ENCODE peak calls at places on chromosomes 13 and 19, in four cellular contexts. W is IMR-90, V is H9, E is neuronal stem cell. Z is an unnamed sample.

GRCh38 chr19:55858401-55858800 is 22.1 kb downstream of the NLRP4 start:
- DNase-seq in W (no peak), V (no peak), E (no peak), Z (no peak)

GRCh38 chr13:24381539-24382265 is 72.3 kb downstream of the C1QTNF9 start:
- DNase-seq in W (peak; percentile 39), V (no peak), E (no peak), Z (no peak)

GRCh38 chr13:22001336-22001735 is 330.5 kb downstream of the FGF9 start:
- DNase-seq in W (no peak), V (no peak), E (no peak), Z (no peak)

GRCh38 chr19:40005670-40006272 is 8.9 kb downstream of the ZNF546 start:
- DNase-seq in W (no peak), V (no peak), E (no peak), Z (no peak)

GRCh38 chr13:24264976-24265375 is 44.4 kb upstream of the C1QTNF9 start:
- DNase-seq in W (no peak), V (no peak), E (no peak), Z (no peak)

GRCh38 chr19:13260883-13261653 is 110.9 kb downstream of the IER2 start:
- DNase-seq in W (peak; percentile 93), V (no peak), E (no peak), Z (peak; percentile 98)

GRCh38 chr19:6357995-6358394 is 3.3 kb upstream of the CLPP start:
- DNase-seq in W (no peak), V (no peak), E (no peak), Z (peak; percentile 44)

GRCh38 chr19:13797870-13798269 is 2.6 kb downstream of the ZSWIM4 start:
- DNase-seq in W (peak; percentile 71), V (no peak), E (no peak), Z (peak; percentile 87)

GRCh38 chr19:48443262-48443661 is 2.5 kb upstream of the GRWD1 start:
- DNase-seq in W (no peak), V (no peak), E (no peak), Z (peak; percentile 93)

GRCh38 chr13:42807236-42807635 is 25.9 kb downstream of the FAM216B start:
- DNase-seq in W (peak; percentile 20), V (no peak), E (no peak), Z (no peak)

GRCh38 chr19:39540333-39540673 is 342 bp upstream of the EID2 start:
- DNase-seq in W (no peak), V (no peak), E (no peak), Z (no peak)

GRCh38 chr19:53868091-53868891 is 608 bp downstream of the MYADM start:
- DNase-seq in W (peak; percentile 42), V (peak; percentile 66), E (no peak), Z (peak; percentile 95)

GRCh38 chr19:33998302-33998701 is 174.0 kb upstream of the LSM14A start:
- DNase-seq in W (no peak), V (no peak), E (no peak), Z (no peak)

GRCh38 chr13:22235285-22235949 is 564.5 kb downstream of the FGF9 start:
- DNase-seq in W (peak; percentile 4), V (peak; percentile 57), E (no peak), Z (no peak)

GRCh38 chr19:11482384-11483050 is 1.7 kb upstream of the ELAVL3 start:
- DNase-seq in W (peak; percentile 72), V (peak; percentile 89), E (peak; percentile 67), Z (peak; percentile 100)

GRCh38 chr19:33429891-33430673 is 56.6 kb downstream of the CEBPG start:
- DNase-seq in W (no peak), V (no peak), E (no peak), Z (peak; percentile 58)

GRCh38 chr13:45464141-45464686 is 525 bp upstream of the COG3 start:
- DNase-seq in W (no peak), V (no peak), E (no peak), Z (no peak)

GRCh38 chr13:88068975-88069374 is 397.8 kb downstream of the SLITRK5 start:
- DNase-seq in W (no peak), V (peak; percentile 82), E (no peak), Z (no peak)

GRCh38 chr19:22601906-22602630 is 32.1 kb upstream of the ZNF492 start:
- DNase-seq in W (no peak), V (no peak), E (no peak), Z (peak; percentile 25)

GRCh38 chr13:22505489-22505888 is 675.3 kb upstream of the SGCG start:
- DNase-seq in W (no peak), V (no peak), E (no peak), Z (no peak)

GRCh38 chr19:48674216-48674809 is 1.5 kb upstream of the NTN5 start:
- DNase-seq in W (no peak), V (peak; percentile 65), E (no peak), Z (peak; percentile 73)

GRCh38 chr13:48542581-48543341 is 9.9 kb upstream of the RCBTB2 start:
- DNase-seq in W (peak; percentile 16), V (peak; percentile 52), E (peak; percentile 26), Z (no peak)

GRCh38 chr13:99617474-99618255 is 116.4 kb downstream of the TM9SF2 start:
- DNase-seq in W (peak; percentile 38), V (peak; percentile 66), E (peak; percentile 48), Z (no peak)

GRCh38 chr13:108508263-108508662 is 121.1 kb upstream of the MYO16 start:
- DNase-seq in W (peak; percentile 29), V (peak; percentile 40), E (peak; percentile 36), Z (no peak)

GRCh38 chr13:48818495-48818961 is 157.2 kb upstream of the FNDC3A start:
- DNase-seq in W (peak; percentile 98), V (no peak), E (no peak), Z (peak; percentile 83)

GRCh38 chr13:112768795-112769411 is 79.1 kb downstream of the ATP11A start:
- DNase-seq in W (no peak), V (peak; percentile 31), E (no peak), Z (peak; percentile 83)

GRCh38 chr19:5447700-5448311 is 7.4 kb upstream of the ZNRF4 start:
- DNase-seq in W (no peak), V (no peak), E (no peak), Z (no peak)

GRCh38 chr13:40148103-40148502 is 492.6 kb downstream of the COG6 start:
- DNase-seq in W (no peak), V (no peak), E (no peak), Z (no peak)

GRCh38 chr13:40146586-40147240 is 491.3 kb downstream of the COG6 start:
- DNase-seq in W (no peak), V (no peak), E (no peak), Z (no peak)

GRCh38 chr13:40146063-40146462 is 490.6 kb downstream of the COG6 start:
- DNase-seq in W (no peak), V (peak; percentile 41), E (no peak), Z (no peak)

GRCh38 chr13:40143559-40143958 is 488.1 kb downstream of the COG6 start:
- DNase-seq in W (no peak), V (no peak), E (no peak), Z (no peak)

GRCh38 chr13:40145139-40145538 is 489.7 kb downstream of the COG6 start:
- DNase-seq in W (no peak), V (no peak), E (no peak), Z (no peak)
- H2AFZ ChIP-seq in W (no peak overlapping the region), V (no peak overlapping the region), E (no peak overlapping the region), Z (no peak overlapping the region)

GRCh38 chr13:31591834-31592233 is 147.5 kb upstream of the RXFP2 start:
- DNase-seq in W (no peak), V (no peak), E (no peak), Z (no peak)
- H3K4me2 ChIP-seq in W (no peak overlapping the region), V (no peak overlapping the region), E (no peak overlapping the region), Z (no peak overlapping the region)

GRCh38 chr19:4360641-4361151 is 17.3 kb downstream of the MPND start:
- DNase-seq in W (no peak), V (peak; percentile 53), E (no peak), Z (peak; percentile 82)
- H3K4me1 ChIP-seq in W (peaks cover 10% of the 10 kb centered on the region), V (no peaks in the 10 kb centered on the region), E (peaks cover 5% of the 10 kb centered on the region), Z (no peaks in the 10 kb centered on the region)

GRCh38 chr13:26759907-26760834 is at the start of gene GPR12:
- DNase-seq in W (no peak), V (no peak), E (no peak), Z (peak; percentile 87)
- H2AFZ ChIP-seq in W (no peak within 1 kb of the TSS), V (no peak within 1 kb of the TSS), E (peak within 1 kb of the TSS; percentile 83), Z (no peak within 1 kb of the TSS)

GRCh38 chr13:74550039-74550438 is 415.8 kb upstream of the KLF12 start:
- DNase-seq in W (no peak), V (no peak), E (no peak), Z (no peak)

GRCh38 chr13:74556002-74556551 is 421.9 kb upstream of the KLF12 start:
- DNase-seq in W (no peak), V (no peak), E (no peak), Z (no peak)

GRCh38 chr13:74555291-74556001 is 421.2 kb upstream of the KLF12 start:
- DNase-seq in W (no peak), V (no peak), E (no peak), Z (no peak)

GRCh38 chr13:74557870-74558269 is 423.7 kb upstream of the KLF12 start:
- DNase-seq in W (no peak), V (no peak), E (no peak), Z (no peak)

DNA sequence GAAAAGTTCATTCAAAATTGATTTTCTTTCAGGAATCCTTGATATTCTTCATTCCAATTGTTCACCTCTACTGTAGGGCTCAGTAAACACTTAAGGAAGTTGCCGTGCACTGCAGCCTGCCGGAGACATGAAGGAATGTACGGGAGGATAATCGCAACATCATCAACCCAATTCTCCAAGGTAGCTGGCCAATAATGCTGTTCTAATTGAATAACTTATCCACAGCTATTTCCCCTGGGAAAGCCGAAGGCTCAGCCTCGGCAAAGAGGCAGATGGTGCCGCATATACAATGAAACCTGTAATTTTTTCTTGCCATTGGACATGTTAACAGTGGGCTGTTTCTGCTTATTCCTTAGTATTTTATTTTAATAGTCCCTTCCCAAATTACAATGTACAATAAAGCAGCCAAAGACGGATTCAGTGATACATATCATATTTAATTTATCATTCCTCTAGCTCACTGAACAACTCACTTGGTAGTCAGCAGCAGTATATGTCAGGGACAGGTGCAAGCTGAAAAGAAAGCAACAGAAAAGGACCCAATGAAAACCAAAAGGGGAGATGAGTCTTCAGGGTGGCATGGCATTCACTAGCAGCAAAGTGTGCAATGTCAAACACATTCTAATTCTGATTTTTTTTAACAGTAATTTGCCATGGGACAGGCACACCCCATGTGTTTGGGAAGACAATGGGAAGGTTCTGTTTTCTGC is 420.5 kb upstream of the KLF12 start:
- DNase-seq in W (no peak), V (no peak), E (no peak), Z (peak; percentile 30)
- H3K4me2 ChIP-seq in W (no peak overlapping the region), V (no peak overlapping the region), E (no peak overlapping the region), Z (no peak overlapping the region)

GRCh38 chr19:51467864-51468544 is 9.8 kb upstream of the SIGLEC8 start:
- DNase-seq in W (no peak), V (no peak), E (no peak), Z (no peak)
- H3K4me1 ChIP-seq in W (no peaks in the 10 kb centered on the region), V (no peaks in the 10 kb centered on the region), E (no peaks in the 10 kb centered on the region), Z (no peaks in the 10 kb centered on the region)

GRCh38 chr13:67299072-67299635 is 69.0 kb upstream of the PCDH9 start:
- DNase-seq in W (peak; percentile 91), V (no peak), E (no peak), Z (no peak)
- H2AFZ ChIP-seq in W (peak overlapping the region; percentile 50), V (no peak overlapping the region), E (no peak overlapping the region), Z (peak overlapping the region; percentile 40)